ENCODE peak calls at places on chromosomes 5 and 9, in eight cellular contexts. Z is activated CD8-positive, alpha-beta memory T cell treated with anti-CD3 and anti-CD28 coated beads, Interleukin-2, amount 50 U/mL, for 48 hours; A is dorsolateral prefrontal cortex; E is H4; L is stimulated activated CD4-positive, alpha-beta T cell treated with anti-CD3 and anti-CD28 coated beads, Interleukin-15, amount 100 ng/mL, for 1 hour; R is GM20000; Q is iPS-NIHi11; Y is A549. B is an unnamed sample.

GRCh38 chr5:72107874-72108199 is 562 bp downstream of the MAP1B start:
- DNase-seq in Z (no peak), A (no peak), E (peak; percentile 45), L (no peak), R (peak; percentile 64), Q (peak; percentile 40), Y (peak; percentile 55), B (no peak)

GRCh38 chr5:130546216-130546615 is 618.8 kb downstream of the HINT1 start:
- DNase-seq in Z (no peak), A (no peak), E (no peak), L (no peak), R (no peak), Q (no peak), Y (no peak), B (no peak)

GRCh38 chr5:111922344-111922743 is 165.3 kb upstream of the NREP start:
- DNase-seq in Z (no peak), A (no peak), E (no peak), L (no peak), R (no peak), Q (no peak), Y (no peak), B (no peak)

GRCh38 chr9:115262477-115262876 is 144.5 kb upstream of the TNC start:
- DNase-seq in Z (no peak), A (no peak), E (peak; percentile 90), L (no peak), R (no peak), Q (peak; percentile 56), Y (peak; percentile 96), B (peak; percentile 58)

GRCh38 chr9:121743441-121744001 is 92.1 kb downstream of the DAB2IP start:
- DNase-seq in Z (no peak), A (peak; percentile 76), E (peak; percentile 70), L (no peak), R (no peak), Q (peak; percentile 91), Y (peak; percentile 85), B (peak; percentile 72)

GRCh38 chr9:87676976-87677775 is 48.7 kb upstream of the CTSL start:
- DNase-seq in Z (no peak), A (no peak), E (no peak), L (no peak), R (no peak), Q (no peak), Y (no peak), B (no peak)

GRCh38 chr5:89064691-89065207 is 181.8 kb upstream of the MEF2C start:
- DNase-seq in Z (no peak), A (no peak), E (no peak), L (no peak), R (no peak), Q (no peak), Y (no peak), B (no peak)

GRCh38 chr9:35608221-35608620 is 3.2 kb downstream of the TESK1 start:
- DNase-seq in Z (no peak), A (no peak), E (no peak), L (no peak), R (no peak), Q (no peak), Y (no peak), B (no peak)

GRCh38 chr5:170302729-170303501 is 5.3 kb upstream of the LCP2 start:
- DNase-seq in Z (peak; percentile 76), A (no peak), E (no peak), L (no peak), R (peak; percentile 78), Q (peak; percentile 70), Y (no peak), B (no peak)

GRCh38 chr5:2184563-2185540 is 302.1 kb upstream of the IRX4 start:
- DNase-seq in Z (no peak), A (no peak), E (no peak), L (no peak), R (no peak), Q (no peak), Y (no peak), B (no peak)

GRCh38 chr9:121684381-121685145 is 33.1 kb downstream of the DAB2IP start:
- DNase-seq in Z (peak; percentile 65), A (no peak), E (no peak), L (no peak), R (peak; percentile 60), Q (peak; percentile 86), Y (peak; percentile 37), B (no peak)

GRCh38 chr5:97019435-97020117 is 83.7 kb downstream of the LNPEP start:
- DNase-seq in Z (no peak), A (no peak), E (no peak), L (no peak), R (no peak), Q (peak; percentile 27), Y (no peak), B (no peak)

GRCh38 chr5:134215757-134216156 is 10.1 kb downstream of the PPP2CA start:
- DNase-seq in Z (no peak), A (no peak), E (no peak), L (no peak), R (no peak), Q (no peak), Y (no peak), B (no peak)

GRCh38 chr5:159402328-159402727 is 72.0 kb upstream of the IL12B start:
- DNase-seq in Z (no peak), A (no peak), E (no peak), L (no peak), R (no peak), Q (no peak), Y (no peak), B (no peak)

GRCh38 chr9:116469128-116469527 is 218.0 kb upstream of the TRIM32 start:
- DNase-seq in Z (no peak), A (no peak), E (no peak), L (no peak), R (no peak), Q (no peak), Y (no peak), B (no peak)

GRCh38 chr9:137694962-137695875 is 76.4 kb downstream of the EHMT1 start:
- DNase-seq in Z (no peak), A (peak; percentile 77), E (no peak), L (no peak), R (peak; percentile 73), Q (peak; percentile 86), Y (peak; percentile 61), B (no peak)

GRCh38 chr5:20370061-20370460 is 382.1 kb upstream of the CDH18 start:
- DNase-seq in Z (no peak), A (no peak), E (no peak), L (no peak), R (no peak), Q (no peak), Y (no peak), B (no peak)

GRCh38 chr5:35247645-35248034 is 17.4 kb upstream of the PRLR start:
- DNase-seq in Z (no peak), A (no peak), E (peak; percentile 62), L (no peak), R (no peak), Q (no peak), Y (no peak), B (no peak)

GRCh38 chr5:93022770-93023169 is 558.2 kb downstream of the NR2F1-AS1 start:
- DNase-seq in Z (no peak), A (no peak), E (no peak), L (no peak), R (no peak), Q (no peak), Y (peak; percentile 4), B (no peak)

GRCh38 chr9:37200572-37201005 is 80.2 kb downstream of the ZCCHC7 start:
- DNase-seq in Z (no peak), A (no peak), E (peak; percentile 17), L (no peak), R (no peak), Q (no peak), Y (no peak), B (peak; percentile 50)

GRCh38 chr5:142743677-142744441 is 26.3 kb upstream of the ARHGAP26 start:
- DNase-seq in Z (peak; percentile 15), A (no peak), E (no peak), L (no peak), R (no peak), Q (peak; percentile 25), Y (no peak), B (no peak)

GRCh38 chr5:167064199-167064811 is 1227.1 kb upstream of the WWC1 start:
- DNase-seq in Z (no peak), A (no peak), E (no peak), L (no peak), R (no peak), Q (peak; percentile 10), Y (no peak), B (peak; percentile 97)

GRCh38 chr9:38112010-38112409 is 43.0 kb upstream of the SHB start:
- DNase-seq in Z (peak; percentile 22), A (no peak), E (no peak), L (no peak), R (no peak), Q (no peak), Y (no peak), B (peak; percentile 8)

GRCh38 chr9:136403915-136404800 is 4.2 kb upstream of the SNAPC4 start:
- DNase-seq in Z (peak; percentile 73), A (no peak), E (no peak), L (no peak), R (peak; percentile 79), Q (no peak), Y (no peak), B (no peak)

GRCh38 chr9:36029765-36030528 is 6.8 kb upstream of the RECK start:
- DNase-seq in Z (no peak), A (no peak), E (peak; percentile 85), L (no peak), R (no peak), Q (no peak), Y (peak; percentile 40), B (peak; percentile 72)

GRCh38 chr5:107878676-107879075 is 207.9 kb upstream of the EFNA5 start:
- DNase-seq in Z (no peak), A (peak; percentile 45), E (no peak), L (no peak), R (no peak), Q (no peak), Y (no peak), B (no peak)

GRCh38 chr5:65157906-65158603 is 323.7 kb downstream of the ADAMTS6 start:
- DNase-seq in Z (no peak), A (no peak), E (no peak), L (no peak), R (no peak), Q (peak; percentile 35), Y (peak; percentile 12), B (no peak)

GRCh38 chr5:43078956-43079355 is 38.8 kb upstream of the ANXA2R start:
- DNase-seq in Z (no peak), A (no peak), E (peak; percentile 39), L (no peak), R (no peak), Q (no peak), Y (peak; percentile 39), B (peak; percentile 91)

GRCh38 chr9:70291446-70291845 is 32.7 kb downstream of the SMC5 start:
- DNase-seq in Z (no peak), A (no peak), E (no peak), L (no peak), R (no peak), Q (no peak), Y (no peak), B (no peak)

GRCh38 chr9:92254401-92255337 is 38.8 kb downstream of the IARS1 start:
- DNase-seq in Z (no peak), A (no peak), E (no peak), L (no peak), R (no peak), Q (no peak), Y (no peak), B (no peak)

GRCh38 chr5:116361171-116361967 is 213.3 kb downstream of the SEMA6A start:
- DNase-seq in Z (no peak), A (peak; percentile 68), E (no peak), L (no peak), R (no peak), Q (peak; percentile 71), Y (no peak), B (no peak)

GRCh38 chr5:142280066-142281011 is 44.5 kb downstream of the SPRY4 start:
- DNase-seq in Z (no peak), A (no peak), E (peak; percentile 76), L (no peak), R (no peak), Q (peak; percentile 84), Y (no peak), B (peak; percentile 19)

GRCh38 chr5:140142246-140142645 is 16.5 kb downstream of the IGIP start:
- DNase-seq in Z (no peak), A (no peak), E (no peak), L (no peak), R (no peak), Q (no peak), Y (no peak), B (no peak)

GRCh38 chr9:95773061-95773433 is 102.4 kb upstream of the ERCC6L2 start:
- DNase-seq in Z (no peak), A (no peak), E (peak; percentile 28), L (no peak), R (no peak), Q (no peak), Y (no peak), B (no peak)

B was measured in retinal pigment epithelial cell.